ENCODE peak calls at places on chromosome 6, in seven cellular contexts. T, Q, F, Z, D, Y and V are unnamed samples.

GRCh38 chr6:102848796-102849195 is 1455.3 kb downstream of the GRIK2 start:
- DNase-seq in T (no peak), Q (no peak), F (no peak), Z (no peak), D (no peak), Y (no peak), V (no peak)

GRCh38 chr6:27541932-27542297 is 69.0 kb upstream of the ZNF184 start:
- DNase-seq in T (no peak), Q (no peak), F (no peak), Z (no peak), D (no peak), Y (no peak), V (no peak)

GRCh38 chr6:162471842-162472241 is 255.7 kb downstream of the PRKN start:
- DNase-seq in T (no peak), Q (no peak), F (no peak), Z (no peak), D (no peak), Y (no peak), V (no peak)

GRCh38 chr6:113920663-113921267 is 50.2 kb downstream of the HDAC2 start:
- DNase-seq in T (no peak), Q (no peak), F (no peak), Z (no peak), D (no peak), Y (no peak), V (no peak)

GRCh38 chr6:148208298-148208697 is 134.3 kb upstream of the SASH1 start:
- DNase-seq in T (no peak), Q (no peak), F (no peak), Z (no peak), D (no peak), Y (no peak), V (no peak)

GRCh38 chr6:154548130-154548830 is 37.8 kb upstream of the CNKSR3 start:
- DNase-seq in T (no peak), Q (no peak), F (no peak), Z (no peak), D (no peak), Y (no peak), V (no peak)

GRCh38 chr6:165766026-165766425 is 103.0 kb upstream of the PDE10A start:
- DNase-seq in T (no peak), Q (no peak), F (no peak), Z (no peak), D (no peak), Y (no peak), V (no peak)

GRCh38 chr6:148507774-148508173 is 165.1 kb downstream of the SASH1 start:
- DNase-seq in T (no peak), Q (no peak), F (no peak), Z (no peak), D (no peak), Y (no peak), V (peak; percentile 69)

GRCh38 chr6:78770766-78771165 is 96.6 kb upstream of the IRAK1BP1 start:
- DNase-seq in T (no peak), Q (no peak), F (no peak), Z (no peak), D (no peak), Y (no peak), V (no peak)

GRCh38 chr6:73394577-73395354 is at the start of gene DDX43:
- DNase-seq in T (peak; percentile 59), Q (no peak), F (peak; percentile 35), Z (peak; percentile 68), D (no peak), Y (peak; percentile 79), V (peak; percentile 58)

GRCh38 chr6:42009844-42010184 is 40.5 kb upstream of the TAF8 start:
- DNase-seq in T (no peak), Q (no peak), F (no peak), Z (no peak), D (no peak), Y (no peak), V (no peak)

GRCh38 chr6:161498359-161498758 is 224.5 kb upstream of the AGPAT4 start:
- DNase-seq in T (no peak), Q (no peak), F (no peak), Z (no peak), D (no peak), Y (no peak), V (peak; percentile 40)

GRCh38 chr6:29828471-29828797 is 809 bp downstream of the HLA-G start:
- DNase-seq in T (no peak), Q (no peak), F (peak; percentile 29), Z (peak; percentile 12), D (no peak), Y (no peak), V (peak; percentile 18)

GRCh38 chr6:157532963-157533362 is 152.0 kb downstream of the ZDHHC14 start:
- DNase-seq in T (no peak), Q (no peak), F (no peak), Z (no peak), D (no peak), Y (no peak), V (no peak)

GRCh38 chr6:107230448-107230847 is 115.1 kb upstream of the BEND3 start:
- DNase-seq in T (no peak), Q (no peak), F (no peak), Z (no peak), D (no peak), Y (no peak), V (no peak)

GRCh38 chr6:7108196-7108963 is 619 bp downstream of the RREB1 start:
- DNase-seq in T (peak; percentile 80), Q (no peak), F (peak; percentile 33), Z (peak; percentile 54), D (no peak), Y (peak; percentile 52), V (peak; percentile 81)

GRCh38 chr6:64477311-64477850 is 841.8 kb downstream of the PHF3 start:
- DNase-seq in T (no peak), Q (no peak), F (no peak), Z (no peak), D (no peak), Y (no peak), V (no peak)

GRCh38 chr6:154057098-154057497 is 18.1 kb downstream of the OPRM1 start:
- DNase-seq in T (no peak), Q (no peak), F (no peak), Z (no peak), D (no peak), Y (no peak), V (no peak)

GRCh38 chr6:36126553-36127458 is 3.5 kb upstream of the MAPK13 start:
- DNase-seq in T (peak; percentile 33), Q (no peak), F (no peak), Z (no peak), D (no peak), Y (no peak), V (peak; percentile 71)

GRCh38 chr6:111105578-111105977 is 18.3 kb downstream of the SLC16A10 start:
- DNase-seq in T (peak; percentile 96), Q (no peak), F (no peak), Z (no peak), D (peak; percentile 73), Y (no peak), V (peak; percentile 45)

GRCh38 chr6:72040106-72040505 is 153.8 kb downstream of the RIMS1 start:
- DNase-seq in T (no peak), Q (no peak), F (no peak), Z (no peak), D (no peak), Y (no peak), V (no peak)